ENCODE peak calls at places on chromosomes 6 and 20, in five cellular contexts. One of them, this sample, is unnamed.

GRCh38 chr6:157964139-157964538 is 17.5 kb upstream of the SYNJ2 start:
- DNase-seq in DND-41: no peak
- DNase-seq in testis: no peak
- DNase-seq in CD8-positive, alpha-beta T cell: no peak
- DNase-seq in keratinocyte: no peak
- DNase-seq in this sample: no peak

GRCh38 chr6:111804627-111805235 is 68.5 kb downstream of the FYN start:
- DNase-seq in keratinocyte: no peak
- DNase-seq in testis: no peak
- DNase-seq in DND-41: no peak
- DNase-seq in CD8-positive, alpha-beta T cell: peak
- DNase-seq in this sample: no peak

GRCh38 chr6:74368746-74369145 is 672.7 kb downstream of the CD109 start:
- DNase-seq in DND-41: no peak
- DNase-seq in testis: no peak
- DNase-seq in CD8-positive, alpha-beta T cell: no peak
- DNase-seq in keratinocyte: no peak
- DNase-seq in this sample: no peak

GRCh38 chr6:73421534-73421933 is 26.9 kb downstream of the DDX43 start:
- DNase-seq in DND-41: no peak
- DNase-seq in keratinocyte: no peak
- DNase-seq in testis: no peak
- DNase-seq in CD8-positive, alpha-beta T cell: no peak
- DNase-seq in this sample: no peak

GRCh38 chr6:27296106-27296783 is 15.8 kb downstream of the POM121L2 start:
- DNase-seq in keratinocyte: no peak
- DNase-seq in DND-41: no peak
- DNase-seq in CD8-positive, alpha-beta T cell: no peak
- DNase-seq in testis: no peak
- DNase-seq in this sample: no peak

GRCh38 chr6:118353564-118353963 is 194.5 kb upstream of the PLN start:
- DNase-seq in DND-41: no peak
- DNase-seq in keratinocyte: no peak
- DNase-seq in CD8-positive, alpha-beta T cell: no peak
- DNase-seq in testis: no peak
- DNase-seq in this sample: no peak

GRCh38 chr6:15096894-15097837 is 148.7 kb upstream of the JARID2 start:
- DNase-seq in CD8-positive, alpha-beta T cell: no peak
- DNase-seq in DND-41: no peak
- DNase-seq in keratinocyte: peak
- DNase-seq in testis: no peak
- DNase-seq in this sample: no peak

GRCh38 chr20:6698056-6698455 is 69.4 kb upstream of the BMP2 start:
- DNase-seq in DND-41: no peak
- DNase-seq in testis: no peak
- DNase-seq in CD8-positive, alpha-beta T cell: no peak
- DNase-seq in keratinocyte: peak
- DNase-seq in this sample: peak

GRCh38 chr6:105097288-105097687 is 82.5 kb downstream of the POPDC3 start:
- DNase-seq in testis: no peak
- DNase-seq in keratinocyte: no peak
- DNase-seq in CD8-positive, alpha-beta T cell: no peak
- DNase-seq in DND-41: no peak
- DNase-seq in this sample: no peak

GRCh38 chr20:22583773-22584629 is at the start of gene FOXA2:
- DNase-seq in keratinocyte: no peak
- DNase-seq in testis: no peak
- DNase-seq in DND-41: no peak
- DNase-seq in CD8-positive, alpha-beta T cell: no peak
- DNase-seq in this sample: no peak

GRCh38 chr20:330233-331149 is 5.1 kb downstream of the SOX12 start:
- DNase-seq in DND-41: peak
- DNase-seq in keratinocyte: peak
- DNase-seq in CD8-positive, alpha-beta T cell: no peak
- DNase-seq in testis: peak
- DNase-seq in this sample: no peak

GRCh38 chr6:80331522-80331921 is 225.1 kb downstream of the BCKDHB start:
- DNase-seq in keratinocyte: no peak
- DNase-seq in CD8-positive, alpha-beta T cell: no peak
- DNase-seq in testis: no peak
- DNase-seq in DND-41: no peak
- DNase-seq in this sample: no peak

GRCh38 chr6:21523652-21524051 is 69.9 kb upstream of the SOX4 start:
- DNase-seq in testis: peak
- DNase-seq in keratinocyte: no peak
- DNase-seq in CD8-positive, alpha-beta T cell: no peak
- DNase-seq in DND-41: no peak
- DNase-seq in this sample: no peak

GRCh38 chr6:116101298-116101718 is 655 bp downstream of the NT5DC1 start:
- DNase-seq in keratinocyte: no peak
- DNase-seq in testis: peak
- DNase-seq in CD8-positive, alpha-beta T cell: no peak
- DNase-seq in DND-41: no peak
- DNase-seq in this sample: no peak

GRCh38 chr20:32603046-32603726 is 18.1 kb upstream of the NOL4L start:
- DNase-seq in keratinocyte: no peak
- DNase-seq in testis: no peak
- DNase-seq in DND-41: no peak
- DNase-seq in CD8-positive, alpha-beta T cell: no peak
- DNase-seq in this sample: no peak

GRCh38 chr6:70307008-70307407 is 4.1 kb upstream of the COL9A1 start:
- DNase-seq in keratinocyte: no peak
- DNase-seq in testis: no peak
- DNase-seq in DND-41: no peak
- DNase-seq in CD8-positive, alpha-beta T cell: no peak
- DNase-seq in this sample: no peak

GRCh38 chr20:17142666-17143065 is 84.2 kb upstream of the PCSK2 start:
- DNase-seq in testis: no peak
- DNase-seq in CD8-positive, alpha-beta T cell: no peak
- DNase-seq in DND-41: no peak
- DNase-seq in keratinocyte: no peak
- DNase-seq in this sample: no peak

GRCh38 chr20:21518292-21518991 is 4.6 kb upstream of the NKX2-2 start:
- DNase-seq in CD8-positive, alpha-beta T cell: no peak
- DNase-seq in keratinocyte: no peak
- DNase-seq in testis: no peak
- DNase-seq in DND-41: no peak
- DNase-seq in this sample: no peak

GRCh38 chr6:72703093-72703492 is 81.2 kb downstream of the KCNQ5 start:
- DNase-seq in testis: no peak
- DNase-seq in keratinocyte: no peak
- DNase-seq in CD8-positive, alpha-beta T cell: no peak
- DNase-seq in DND-41: no peak
- DNase-seq in this sample: no peak

GRCh38 chr6:28160233-28160632 is 18.6 kb downstream of the ZKSCAN8 start:
- DNase-seq in DND-41: no peak
- DNase-seq in keratinocyte: no peak
- DNase-seq in testis: no peak
- DNase-seq in CD8-positive, alpha-beta T cell: no peak
- DNase-seq in this sample: no peak

GRCh38 chr6:88238065-88238464 is 71.9 kb upstream of the CNR1 start:
- DNase-seq in keratinocyte: no peak
- DNase-seq in DND-41: no peak
- DNase-seq in CD8-positive, alpha-beta T cell: no peak
- DNase-seq in testis: peak
- DNase-seq in this sample: peak

GRCh38 chr20:54980321-54980960 is 505.0 kb downstream of the DOK5 start:
- DNase-seq in testis: no peak
- DNase-seq in DND-41: no peak
- DNase-seq in CD8-positive, alpha-beta T cell: no peak
- DNase-seq in keratinocyte: no peak
- DNase-seq in this sample: no peak

GRCh38 chr6:19999319-20000191 is 162.4 kb downstream of the ID4 start:
- DNase-seq in testis: peak
- DNase-seq in CD8-positive, alpha-beta T cell: no peak
- DNase-seq in keratinocyte: peak
- DNase-seq in DND-41: peak
- DNase-seq in this sample: no peak

GRCh38 chr20:10992776-10993175 is 319.0 kb upstream of the JAG1 start:
- DNase-seq in CD8-positive, alpha-beta T cell: no peak
- DNase-seq in DND-41: no peak
- DNase-seq in testis: no peak
- DNase-seq in keratinocyte: no peak
- DNase-seq in this sample: no peak

GRCh38 chr20:63274381-63275228 is 2.0 kb downstream of the ARFGAP1 start:
- DNase-seq in keratinocyte: no peak
- DNase-seq in testis: no peak
- DNase-seq in DND-41: no peak
- DNase-seq in CD8-positive, alpha-beta T cell: no peak
- DNase-seq in this sample: no peak
- H3K4me3 ChIP-seq in keratinocyte: no peak
- H3K4me3 ChIP-seq in testis: no peak
- H3K4me3 ChIP-seq in DND-41: peak
- H3K4me3 ChIP-seq in CD8-positive, alpha-beta T cell: no peak
- H3K4me3 ChIP-seq in this sample: no peak

DNA sequence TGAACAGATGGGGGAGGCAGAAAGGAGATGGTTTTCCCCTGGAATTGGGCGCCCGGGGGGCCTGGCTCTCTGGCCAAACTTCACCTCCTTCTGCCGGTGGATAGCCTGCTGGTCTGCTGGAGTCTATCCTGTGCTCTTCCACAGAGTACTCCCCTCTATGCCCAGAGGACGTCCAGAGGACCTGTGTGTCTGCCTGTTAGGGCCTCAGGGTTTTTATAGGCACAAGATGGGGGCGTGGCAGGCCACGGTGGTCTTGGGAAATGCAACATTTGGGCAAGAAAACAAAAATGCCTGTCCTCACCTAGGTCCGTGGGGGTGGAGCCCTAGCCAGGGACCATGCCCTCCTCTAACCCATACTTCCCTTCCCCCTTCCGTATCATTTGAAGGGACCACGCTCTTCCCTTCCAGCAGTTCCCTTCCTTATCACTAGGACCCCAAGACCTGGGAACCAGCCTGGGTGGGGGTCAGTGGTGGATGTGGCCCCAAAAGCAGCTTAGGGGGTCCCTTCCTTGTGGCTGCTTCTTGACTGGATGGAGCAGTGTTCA is 53.6 kb upstream of the ZNF337 start:
- DNase-seq in DND-41: no peak
- DNase-seq in CD8-positive, alpha-beta T cell: no peak
- DNase-seq in keratinocyte: no peak
- DNase-seq in testis: no peak
- DNase-seq in this sample: no peak
- H3K27ac ChIP-seq in DND-41: no peak
- H3K27ac ChIP-seq in CD8-positive, alpha-beta T cell: peak
- H3K27ac ChIP-seq in keratinocyte: peak
- H3K27ac ChIP-seq in testis: no peak
- H3K27ac ChIP-seq in this sample: no peak

GRCh38 chr6:150723857-150724256 is 124.2 kb downstream of the PLEKHG1 start:
- DNase-seq in keratinocyte: peak
- DNase-seq in DND-41: no peak
- DNase-seq in CD8-positive, alpha-beta T cell: no peak
- DNase-seq in testis: no peak
- DNase-seq in this sample: no peak
- H3K4me3 ChIP-seq in keratinocyte: no peak
- H3K4me3 ChIP-seq in DND-41: no peak
- H3K4me3 ChIP-seq in CD8-positive, alpha-beta T cell: no peak
- H3K4me3 ChIP-seq in testis: no peak
- H3K4me3 ChIP-seq in this sample: no peak

GRCh38 chr20:50118203-50118602 is 5.3 kb upstream of the UBE2V1 start:
- DNase-seq in DND-41: no peak
- DNase-seq in CD8-positive, alpha-beta T cell: no peak
- DNase-seq in keratinocyte: no peak
- DNase-seq in testis: no peak
- DNase-seq in this sample: no peak

GRCh38 chr20:50115591-50116367 is 2.8 kb upstream of the UBE2V1 start:
- DNase-seq in testis: peak
- DNase-seq in DND-41: peak
- DNase-seq in CD8-positive, alpha-beta T cell: peak
- DNase-seq in keratinocyte: peak
- DNase-seq in this sample: peak

GRCh38 chr20:50113420-50114224 is 672 bp upstream of the UBE2V1 start:
- DNase-seq in DND-41: no peak
- DNase-seq in CD8-positive, alpha-beta T cell: no peak
- DNase-seq in testis: no peak
- DNase-seq in keratinocyte: no peak
- DNase-seq in this sample: no peak

GRCh38 chr20:50115041-50115512 is 2.1 kb upstream of the UBE2V1 start:
- DNase-seq in DND-41: no peak
- DNase-seq in CD8-positive, alpha-beta T cell: no peak
- DNase-seq in keratinocyte: no peak
- DNase-seq in testis: no peak
- DNase-seq in this sample: no peak

DNA sequence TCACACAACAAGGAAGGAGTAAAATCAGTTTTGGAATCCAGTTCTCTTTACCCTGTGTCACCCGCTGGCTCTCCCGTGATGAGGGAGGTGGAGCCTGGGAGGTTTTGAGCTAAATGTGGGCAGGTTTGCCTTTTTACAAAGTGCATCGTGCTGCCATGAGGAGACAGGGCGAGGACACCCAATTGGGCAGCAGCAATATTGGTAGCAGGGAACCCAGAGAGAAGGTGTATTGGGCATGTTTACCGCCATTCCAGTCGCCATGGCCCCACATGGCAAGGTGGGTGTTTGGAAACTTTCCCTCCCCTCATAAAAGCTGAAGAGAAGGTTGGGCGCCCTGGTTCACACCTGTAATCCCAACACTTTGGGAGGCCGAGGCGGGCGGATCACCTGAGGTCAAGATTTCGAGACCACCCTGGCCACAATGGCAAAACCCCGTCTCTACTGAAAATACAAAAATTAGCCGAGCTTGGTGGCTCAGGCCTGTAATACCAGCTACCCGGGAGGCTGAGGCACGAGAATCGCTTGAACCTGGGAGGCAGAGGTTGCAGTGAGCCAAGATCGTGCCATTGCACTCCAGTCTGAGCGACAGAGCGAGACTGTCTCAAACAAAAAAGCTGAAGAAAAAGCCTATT is 3.5 kb upstream of the UBE2V1 start:
- DNase-seq in testis: no peak
- DNase-seq in DND-41: no peak
- DNase-seq in keratinocyte: no peak
- DNase-seq in CD8-positive, alpha-beta T cell: no peak
- DNase-seq in this sample: no peak
- H3K27ac ChIP-seq in testis: no peak
- H3K27ac ChIP-seq in DND-41: peak
- H3K27ac ChIP-seq in keratinocyte: peak
- H3K27ac ChIP-seq in CD8-positive, alpha-beta T cell: peak
- H3K27ac ChIP-seq in this sample: no peak

GRCh38 chr6:49327005-49327404 is 136.0 kb downstream of the MMUT start:
- DNase-seq in CD8-positive, alpha-beta T cell: no peak
- DNase-seq in DND-41: no peak
- DNase-seq in keratinocyte: no peak
- DNase-seq in testis: no peak
- DNase-seq in this sample: no peak
- H3K4me3 ChIP-seq in CD8-positive, alpha-beta T cell: no peak
- H3K4me3 ChIP-seq in DND-41: no peak
- H3K4me3 ChIP-seq in keratinocyte: no peak
- H3K4me3 ChIP-seq in testis: no peak
- H3K4me3 ChIP-seq in this sample: no peak

GRCh38 chr6:152273002-152273401 is 364.2 kb downstream of the SYNE1 start:
- DNase-seq in CD8-positive, alpha-beta T cell: no peak
- DNase-seq in DND-41: no peak
- DNase-seq in keratinocyte: peak
- DNase-seq in testis: no peak
- DNase-seq in this sample: no peak
- H3K27ac ChIP-seq in CD8-positive, alpha-beta T cell: no peak
- H3K27ac ChIP-seq in DND-41: no peak
- H3K27ac ChIP-seq in keratinocyte: peak
- H3K27ac ChIP-seq in testis: no peak
- H3K27ac ChIP-seq in this sample: no peak

GRCh38 chr6:42821341-42821668 is 39.5 kb downstream of the BICRAL start:
- DNase-seq in CD8-positive, alpha-beta T cell: no peak
- DNase-seq in keratinocyte: no peak
- DNase-seq in DND-41: no peak
- DNase-seq in testis: no peak
- DNase-seq in this sample: no peak
- H3K4me3 ChIP-seq in CD8-positive, alpha-beta T cell: no peak
- H3K4me3 ChIP-seq in keratinocyte: no peak
- H3K4me3 ChIP-seq in DND-41: no peak
- H3K4me3 ChIP-seq in testis: no peak
- H3K4me3 ChIP-seq in this sample: no peak